ENCODE peak calls at places on chromosome 6, in six cellular contexts. O is heart left ventricle, R is upper lobe of right lung, L is dorsolateral prefrontal cortex, E is endothelial cell of umbilical vein, P is thoracic aorta. D is an unnamed sample.

GRCh38 chr6:111210074-111210729 is 122.9 kb downstream of the SLC16A10 start:
- DNase-seq in L (no peak), O (no peak), E (peak; percentile 73), R (no peak), P (no peak), D (no peak)

GRCh38 chr6:53794073-53794719 is 609 bp upstream of the LRRC1 start:
- DNase-seq in L (peak; percentile 86), E (peak; percentile 85), O (peak; percentile 60), R (peak; percentile 81), P (no peak), D (no peak)

GRCh38 chr6:129865013-129865412 is 3.9 kb upstream of the TMEM244 start:
- DNase-seq in O (no peak), R (no peak), P (no peak), E (no peak), L (no peak), D (no peak)

GRCh38 chr6:64811145-64811544 is 895.9 kb downstream of the EYS start:
- DNase-seq in R (no peak), O (no peak), L (no peak), P (no peak), E (no peak), D (no peak)

GRCh38 chr6:77466055-77467028 is 3.1 kb upstream of the HTR1B start:
- DNase-seq in O (no peak), P (no peak), R (peak; percentile 68), E (peak; percentile 77), L (peak; percentile 57), D (no peak)

GRCh38 chr6:82363368-82364086 is at the start of gene TPBG:
- DNase-seq in L (peak; percentile 44), R (peak; percentile 78), O (peak; percentile 44), P (no peak), E (peak; percentile 38), D (no peak)

GRCh38 chr6:2526766-2527165 is 224.0 kb downstream of the MYLK4 start:
- DNase-seq in E (no peak), P (no peak), L (no peak), R (no peak), O (no peak), D (no peak)

GRCh38 chr6:53828971-53829697 is 34.3 kb downstream of the LRRC1 start:
- DNase-seq in R (no peak), P (no peak), E (no peak), O (no peak), L (no peak), D (no peak)

GRCh38 chr6:134663800-134664535 is 285.9 kb downstream of the ALDH8A1 start:
- DNase-seq in L (no peak), E (no peak), O (no peak), R (no peak), P (no peak), D (no peak)

GRCh38 chr6:7051780-7052440 is 55.9 kb upstream of the RREB1 start:
- DNase-seq in E (peak; percentile 34), P (no peak), L (no peak), O (peak; percentile 49), R (peak; percentile 86), D (no peak)

GRCh38 chr6:169950558-169950957 is 199.1 kb downstream of the ERMARD start:
- DNase-seq in O (no peak), R (no peak), E (no peak), L (no peak), P (no peak), D (no peak)

GRCh38 chr6:113856011-113856551 is 1.1 kb upstream of the MARCKS start:
- DNase-seq in E (no peak), P (no peak), L (no peak), R (no peak), O (no peak), D (no peak)

GRCh38 chr6:161917645-161918044 is 643.8 kb upstream of the AGPAT4 start:
- DNase-seq in R (no peak), O (no peak), L (no peak), E (no peak), P (no peak), D (no peak)

GRCh38 chr6:108365488-108365887 is 70.6 kb downstream of the AFG1L start:
- DNase-seq in E (no peak), R (no peak), P (no peak), L (no peak), O (no peak), D (no peak)

DNA sequence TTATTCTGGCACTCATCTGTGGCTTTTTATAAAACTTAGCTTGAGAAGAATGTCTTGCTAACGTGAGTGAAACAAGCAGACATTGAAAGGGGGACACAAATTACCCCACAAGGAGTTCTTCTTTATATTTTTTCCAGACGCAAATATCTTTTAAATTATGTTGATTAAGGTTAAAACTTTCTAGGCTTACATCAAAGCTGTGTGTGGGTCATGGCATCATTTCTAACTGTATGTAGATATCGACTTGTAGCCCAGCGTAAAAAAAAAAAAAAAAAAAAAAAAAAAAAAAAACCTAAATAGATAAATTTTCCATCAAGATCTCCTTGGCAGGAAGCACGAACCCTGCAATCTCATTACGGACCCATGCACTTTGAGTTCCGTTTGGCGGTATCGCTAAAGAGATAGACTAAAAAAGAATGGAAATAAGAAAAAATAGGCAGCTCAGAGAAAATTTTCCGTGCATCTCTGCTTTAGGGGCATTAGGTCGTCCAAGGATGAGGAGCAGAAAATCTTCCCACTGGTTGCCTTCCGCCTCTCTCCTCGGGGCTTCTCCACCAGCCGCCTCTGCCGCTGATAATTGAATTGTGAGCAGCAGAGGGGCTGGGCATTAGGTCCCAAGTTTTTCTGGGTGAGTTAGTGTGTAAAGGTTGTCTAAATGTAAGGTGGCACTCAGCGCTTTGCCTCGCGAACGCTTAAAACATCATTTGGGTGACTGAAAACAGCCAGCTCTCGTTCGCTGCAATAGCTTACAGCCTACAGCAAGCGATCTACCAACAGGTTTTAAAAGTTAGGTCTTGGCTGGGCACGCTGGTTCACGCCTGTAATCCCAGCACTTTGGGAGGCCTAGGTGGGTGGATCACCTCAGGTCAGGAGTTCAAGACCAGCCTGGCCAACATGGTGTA is 194.0 kb downstream of the TRIM27 start:
- DNase-seq in E (no peak), R (no peak), P (no peak), L (no peak), O (no peak), D (no peak)
- TF ChIP-seq CTCF in E (no peak), R (no peak), P (no peak), L (no peak), O (no peak), D (no peak)

GRCh38 chr6:16464045-16464444 is 225.7 kb downstream of the GMPR start:
- DNase-seq in L (no peak), R (no peak), E (no peak), O (no peak), P (no peak), D (no peak)
- H3K27ac ChIP-seq in L (no peak overlapping the region), R (no peak overlapping the region), E (no peak overlapping the region), O (no peak overlapping the region), P (no peak overlapping the region), D (peak overlapping the region; percentile 61)

GRCh38 chr6:75201901-75202672 is 3.8 kb downstream of the COL12A1 start:
- DNase-seq in E (peak; percentile 46), L (peak; percentile 44), O (peak; percentile 31), R (no peak), P (no peak), D (no peak)
- TF ChIP-seq CTCF in E (no peak), L (no peak), O (no peak), R (no peak), P (no peak), D (no peak)

GRCh38 chr6:106103728-106104109 is 17.6 kb downstream of the PRDM1 start:
- DNase-seq in R (no peak), L (no peak), P (no peak), O (no peak), E (no peak), D (no peak)

GRCh38 chr6:106102967-106103727 is 17.0 kb downstream of the PRDM1 start:
- DNase-seq in L (no peak), O (no peak), R (no peak), E (no peak), P (no peak), D (no peak)

GRCh38 chr6:106100755-106101154 is 14.6 kb downstream of the PRDM1 start:
- DNase-seq in R (no peak), E (no peak), P (no peak), O (no peak), L (no peak), D (no peak)

GRCh38 chr6:106101466-106101865 is 15.3 kb downstream of the PRDM1 start:
- DNase-seq in L (no peak), E (no peak), P (no peak), R (no peak), O (no peak), D (no peak)

DNA sequence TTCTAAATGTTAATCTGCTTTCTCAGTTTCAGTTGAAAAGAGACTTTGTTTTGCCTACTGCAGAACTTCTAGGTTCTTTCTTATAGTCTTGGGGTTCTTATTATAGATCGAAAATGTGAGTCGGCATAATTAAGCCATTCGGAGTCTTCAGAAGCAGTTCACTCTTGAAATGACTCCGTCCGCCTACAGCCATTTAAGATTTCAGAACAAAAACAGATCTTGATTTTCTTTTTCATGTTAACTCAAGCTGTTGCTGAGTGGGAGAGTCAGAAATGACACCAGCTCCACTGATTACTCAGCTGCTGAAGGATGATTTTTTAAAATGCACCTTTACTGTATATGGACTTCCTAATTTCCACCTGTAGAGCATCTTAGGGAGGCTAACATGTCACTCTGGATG is 15.9 kb downstream of the PRDM1 start:
- DNase-seq in R (no peak), P (no peak), E (no peak), O (no peak), L (no peak), D (no peak)
- H3K27ac ChIP-seq in R (no peak overlapping the region), P (no peak overlapping the region), E (no peak overlapping the region), O (no peak overlapping the region), L (no peak overlapping the region), D (peak overlapping the region; percentile 89)

DNA sequence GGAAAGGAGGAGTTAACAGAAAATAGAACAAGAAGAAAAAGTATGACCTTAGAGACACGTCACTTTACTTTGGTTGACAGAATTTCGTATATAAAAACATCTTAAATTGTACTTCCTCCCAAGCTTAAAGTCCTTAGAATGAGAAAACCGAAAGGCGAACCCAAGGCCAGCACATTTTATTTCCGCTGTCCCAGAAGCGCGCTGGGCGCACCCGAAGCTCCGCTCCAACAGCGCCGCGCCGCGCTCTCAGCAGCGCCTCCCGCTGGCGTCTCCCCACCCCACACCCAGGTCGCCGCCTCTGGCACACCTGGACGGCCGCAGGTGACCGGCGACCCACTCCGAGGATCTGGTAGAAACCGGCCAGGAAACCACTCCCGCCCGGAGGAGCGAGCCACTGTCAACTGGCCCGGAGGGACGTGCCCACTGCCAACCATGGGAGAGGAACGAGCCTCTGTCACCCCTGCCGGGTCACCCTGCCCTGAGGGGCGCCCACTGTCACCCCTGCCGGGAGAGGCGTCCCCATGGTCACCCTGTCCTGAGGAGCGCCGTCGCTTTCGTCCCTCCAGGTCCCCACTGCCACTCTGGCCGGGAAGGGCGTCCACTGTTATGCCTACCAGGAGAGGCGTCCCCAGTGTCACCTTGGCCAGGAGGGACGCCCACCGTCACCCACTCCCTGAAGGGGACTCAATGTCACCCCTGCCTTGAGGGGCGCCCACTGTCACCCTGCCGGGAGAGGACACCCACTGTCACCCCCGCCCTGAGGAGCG is 824 bp downstream of the MPC1 start:
- DNase-seq in L (peak; percentile 74), O (peak; percentile 78), P (no peak), E (peak; percentile 31), R (peak; percentile 93), D (no peak)
- TF ChIP-seq CTCF in L (peak; percentile 77), O (peak; percentile 68), P (peak; percentile 69), E (peak; percentile 69), R (peak; percentile 81), D (peak; percentile 88)